ENCODE peak calls at places on chromosomes 3 and 15, in six cellular contexts. E is body of pancreas; S is NCI-H2029; B is GF-D8; W is head of caudate nucleus; C is stimulated activated CD4-positive, alpha-beta T cell treated with anti-CD3 and anti-CD28 coated beads, Interleukin-15, amount 100 ng/mL, for 1 hour. G is an unnamed sample.

GRCh38 chr15:27353837-27354236 is 382.9 kb downstream of the GABRG3 start:
- DNase-seq in S (no peak), W (no peak), E (no peak), B (no peak), C (no peak), G (no peak)

GRCh38 chr3:177618873-177619771 is 421.8 kb upstream of the TBL1XR1 start:
- DNase-seq in E (no peak), S (no peak), W (no peak), B (no peak), C (no peak), G (no peak)

GRCh38 chr3:165339753-165340152 is 143.6 kb upstream of the SLITRK3 start:
- DNase-seq in S (peak), W (peak), C (no peak), B (no peak), E (no peak), G (no peak)

GRCh38 chr3:195237981-195238625 is 32.9 kb downstream of the XXYLT1 start:
- DNase-seq in B (no peak), E (no peak), S (no peak), C (no peak), W (no peak), G (no peak)

GRCh38 chr3:64321747-64322146 is 96.5 kb upstream of the PRICKLE2 start:
- DNase-seq in B (no peak), E (no peak), S (no peak), C (no peak), W (no peak), G (no peak)

GRCh38 chr15:40565333-40566238 is 744 bp upstream of the CCDC32 start:
- DNase-seq in S (no peak), C (no peak), W (no peak), B (no peak), E (no peak), G (no peak)

GRCh38 chr15:45121706-45122417 is 7.7 kb downstream of the DUOXA2 start:
- DNase-seq in W (no peak), C (no peak), B (no peak), E (no peak), S (no peak), G (no peak)

GRCh38 chr3:188026191-188026968 is 127.6 kb upstream of the LPP start:
- DNase-seq in E (peak), C (no peak), S (no peak), B (no peak), W (no peak), G (no peak)

GRCh38 chr3:183826854-183827253 is 1.5 kb upstream of the MAP6D1 start:
- DNase-seq in E (no peak), W (no peak), S (no peak), C (no peak), B (no peak), G (no peak)

G was measured in effector memory CD4-positive, alpha-beta T cell.